ENCODE peak calls at places on chromosomes 4 and X, in nine cellular contexts. One of them, this sample, is unnamed.

GRCh38 chrX:96386981-96387380 is 297.7 kb upstream of the DIAPH2 start:
- DNase-seq in uterus: no peak
- DNase-seq in A549: no peak
- DNase-seq in kidney: no peak
- DNase-seq in MM.1S: no peak
- DNase-seq in Caco-2: no peak
- DNase-seq in cardiac muscle cell: no peak
- DNase-seq in colonic mucosa: no peak
- DNase-seq in astrocyte of the spinal cord: no peak
- DNase-seq in this sample: no peak

GRCh38 chr4:94724016-94724415 is 33.7 kb upstream of the BMPR1B start:
- DNase-seq in Caco-2: no peak
- DNase-seq in kidney: no peak
- DNase-seq in uterus: no peak
- DNase-seq in cardiac muscle cell: no peak
- DNase-seq in astrocyte of the spinal cord: no peak
- DNase-seq in MM.1S: no peak
- DNase-seq in colonic mucosa: no peak
- DNase-seq in A549: peak
- DNase-seq in this sample: no peak

GRCh38 chr4:108080752-108081151 is 88.0 kb downstream of the LEF1 start:
- DNase-seq in astrocyte of the spinal cord: no peak
- DNase-seq in Caco-2: no peak
- DNase-seq in A549: no peak
- DNase-seq in colonic mucosa: no peak
- DNase-seq in cardiac muscle cell: no peak
- DNase-seq in uterus: no peak
- DNase-seq in MM.1S: no peak
- DNase-seq in kidney: no peak
- DNase-seq in this sample: no peak

GRCh38 chr4:170138580-170139194 is 48.9 kb upstream of the AADAT start:
- DNase-seq in uterus: peak
- DNase-seq in cardiac muscle cell: peak
- DNase-seq in MM.1S: peak
- DNase-seq in Caco-2: peak
- DNase-seq in A549: peak
- DNase-seq in kidney: no peak
- DNase-seq in colonic mucosa: peak
- DNase-seq in astrocyte of the spinal cord: peak
- DNase-seq in this sample: no peak

GRCh38 chr4:55075823-55076418 is 49.5 kb downstream of the KDR start:
- DNase-seq in kidney: no peak
- DNase-seq in astrocyte of the spinal cord: peak
- DNase-seq in Caco-2: no peak
- DNase-seq in cardiac muscle cell: peak
- DNase-seq in colonic mucosa: no peak
- DNase-seq in MM.1S: peak
- DNase-seq in A549: no peak
- DNase-seq in uterus: no peak
- DNase-seq in this sample: no peak

GRCh38 chrX:104211187-104211586 is 43.5 kb downstream of the ESX1 start:
- DNase-seq in kidney: no peak
- DNase-seq in uterus: no peak
- DNase-seq in colonic mucosa: no peak
- DNase-seq in Caco-2: no peak
- DNase-seq in astrocyte of the spinal cord: no peak
- DNase-seq in A549: no peak
- DNase-seq in cardiac muscle cell: no peak
- DNase-seq in MM.1S: no peak
- DNase-seq in this sample: no peak

GRCh38 chr4:126592088-126592487 is 1040.7 kb upstream of the INTU start:
- DNase-seq in kidney: no peak
- DNase-seq in uterus: no peak
- DNase-seq in astrocyte of the spinal cord: peak
- DNase-seq in cardiac muscle cell: peak
- DNase-seq in Caco-2: no peak
- DNase-seq in MM.1S: no peak
- DNase-seq in A549: no peak
- DNase-seq in colonic mucosa: no peak
- DNase-seq in this sample: no peak

GRCh38 chrX:107207089-107207488 is 678 bp downstream of the DNAAF6 start:
- DNase-seq in A549: no peak
- DNase-seq in MM.1S: no peak
- DNase-seq in kidney: no peak
- DNase-seq in colonic mucosa: no peak
- DNase-seq in uterus: no peak
- DNase-seq in cardiac muscle cell: no peak
- DNase-seq in astrocyte of the spinal cord: no peak
- DNase-seq in Caco-2: no peak
- DNase-seq in this sample: no peak

GRCh38 chr4:7389719-7390118 is 45.0 kb downstream of the PSAPL1 start:
- DNase-seq in A549: no peak
- DNase-seq in astrocyte of the spinal cord: no peak
- DNase-seq in uterus: no peak
- DNase-seq in colonic mucosa: no peak
- DNase-seq in kidney: no peak
- DNase-seq in cardiac muscle cell: no peak
- DNase-seq in Caco-2: no peak
- DNase-seq in MM.1S: no peak
- DNase-seq in this sample: peak

GRCh38 chr4:10079256-10079655 is 37.3 kb downstream of the WDR1 start:
- DNase-seq in A549: no peak
- DNase-seq in kidney: peak
- DNase-seq in cardiac muscle cell: no peak
- DNase-seq in MM.1S: no peak
- DNase-seq in uterus: peak
- DNase-seq in Caco-2: peak
- DNase-seq in astrocyte of the spinal cord: no peak
- DNase-seq in colonic mucosa: peak
- DNase-seq in this sample: no peak

GRCh38 chr4:10077101-10077491 is 39.5 kb downstream of the WDR1 start:
- DNase-seq in kidney: peak
- DNase-seq in MM.1S: no peak
- DNase-seq in colonic mucosa: no peak
- DNase-seq in astrocyte of the spinal cord: no peak
- DNase-seq in cardiac muscle cell: no peak
- DNase-seq in uterus: peak
- DNase-seq in Caco-2: no peak
- DNase-seq in A549: no peak
- DNase-seq in this sample: no peak

GRCh38 chr4:10077492-10078335 is 38.9 kb downstream of the WDR1 start:
- DNase-seq in Caco-2: peak
- DNase-seq in kidney: peak
- DNase-seq in astrocyte of the spinal cord: no peak
- DNase-seq in cardiac muscle cell: no peak
- DNase-seq in colonic mucosa: peak
- DNase-seq in uterus: peak
- DNase-seq in MM.1S: no peak
- DNase-seq in A549: no peak
- DNase-seq in this sample: peak

GRCh38 chr4:10079951-10080873 is 36.4 kb downstream of the WDR1 start:
- DNase-seq in kidney: peak
- DNase-seq in MM.1S: no peak
- DNase-seq in Caco-2: peak
- DNase-seq in A549: no peak
- DNase-seq in astrocyte of the spinal cord: no peak
- DNase-seq in cardiac muscle cell: no peak
- DNase-seq in colonic mucosa: peak
- DNase-seq in uterus: peak
- DNase-seq in this sample: no peak

DNA sequence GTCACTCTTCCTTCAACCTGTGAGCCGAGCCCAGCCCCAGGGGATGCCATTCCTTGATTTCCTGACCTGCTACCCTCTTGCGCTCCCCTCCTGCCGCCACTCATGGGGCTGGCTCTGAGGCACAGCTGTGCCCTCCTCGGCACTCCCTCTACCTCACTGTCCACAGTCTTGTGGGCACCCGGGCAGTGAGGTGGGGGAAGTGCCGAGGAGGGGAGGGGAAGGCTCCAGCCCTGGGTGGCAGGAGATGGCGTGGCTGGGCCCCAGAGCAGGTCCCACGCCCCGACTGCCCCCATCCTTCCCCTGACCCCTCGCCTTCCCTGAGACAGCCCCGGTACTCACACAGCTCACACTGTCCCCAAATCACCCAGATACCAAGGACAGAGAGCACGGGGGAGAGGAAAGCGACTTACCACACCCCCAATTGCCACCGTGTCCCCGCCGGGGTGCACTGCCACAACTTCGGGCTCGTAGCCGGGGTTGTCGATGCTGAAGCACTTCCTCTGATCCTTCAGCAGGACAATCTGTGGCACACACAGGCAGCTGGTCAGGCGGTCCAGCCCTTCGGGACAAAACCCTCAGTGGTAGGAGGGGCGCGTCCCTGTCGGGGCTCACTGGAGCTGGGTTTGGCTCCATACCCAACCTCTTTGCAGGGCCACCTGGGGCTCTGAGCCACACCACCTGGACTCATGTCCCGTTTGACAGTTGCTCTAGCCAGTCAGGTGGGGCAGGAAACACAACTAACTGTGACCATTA is 37.9 kb downstream of the WDR1 start:
- DNase-seq in cardiac muscle cell: no peak
- DNase-seq in uterus: peak
- DNase-seq in Caco-2: peak
- DNase-seq in astrocyte of the spinal cord: no peak
- DNase-seq in kidney: peak
- DNase-seq in A549: no peak
- DNase-seq in colonic mucosa: no peak
- DNase-seq in MM.1S: no peak
- DNase-seq in this sample: peak
- TF ChIP-seq CTCF in cardiac muscle cell: no peak
- TF ChIP-seq CTCF in uterus: no peak
- TF ChIP-seq CTCF in Caco-2: no peak
- TF ChIP-seq CTCF in astrocyte of the spinal cord: no peak
- TF ChIP-seq CTCF in kidney: no peak
- TF ChIP-seq CTCF in A549: no peak
- TF ChIP-seq CTCF in colonic mucosa: no peak
- TF ChIP-seq CTCF in MM.1S: no peak
- TF ChIP-seq CTCF in this sample: no peak

GRCh38 chr4:120923201-120923522 is 636 bp upstream of the PRDM5 start:
- DNase-seq in cardiac muscle cell: no peak
- DNase-seq in uterus: no peak
- DNase-seq in A549: no peak
- DNase-seq in MM.1S: no peak
- DNase-seq in kidney: no peak
- DNase-seq in Caco-2: no peak
- DNase-seq in astrocyte of the spinal cord: no peak
- DNase-seq in colonic mucosa: no peak
- DNase-seq in this sample: no peak

GRCh38 chr4:120924931-120925330 is 2.4 kb upstream of the PRDM5 start:
- DNase-seq in A549: no peak
- DNase-seq in cardiac muscle cell: no peak
- DNase-seq in uterus: no peak
- DNase-seq in MM.1S: no peak
- DNase-seq in astrocyte of the spinal cord: no peak
- DNase-seq in colonic mucosa: no peak
- DNase-seq in kidney: no peak
- DNase-seq in Caco-2: no peak
- DNase-seq in this sample: no peak

GRCh38 chr4:120921456-120922389 is 803 bp downstream of the PRDM5 start:
- DNase-seq in MM.1S: peak
- DNase-seq in cardiac muscle cell: peak
- DNase-seq in A549: peak
- DNase-seq in Caco-2: peak
- DNase-seq in kidney: peak
- DNase-seq in uterus: peak
- DNase-seq in astrocyte of the spinal cord: peak
- DNase-seq in colonic mucosa: peak
- DNase-seq in this sample: no peak

GRCh38 chr4:120920666-120921065 is 1.9 kb downstream of the PRDM5 start:
- DNase-seq in Caco-2: no peak
- DNase-seq in kidney: no peak
- DNase-seq in astrocyte of the spinal cord: no peak
- DNase-seq in cardiac muscle cell: no peak
- DNase-seq in MM.1S: no peak
- DNase-seq in A549: no peak
- DNase-seq in uterus: no peak
- DNase-seq in colonic mucosa: no peak
- DNase-seq in this sample: no peak

GRCh38 chr4:120922390-120923200 is at the start of gene PRDM5:
- DNase-seq in colonic mucosa: peak
- DNase-seq in astrocyte of the spinal cord: peak
- DNase-seq in A549: peak
- DNase-seq in kidney: peak
- DNase-seq in Caco-2: peak
- DNase-seq in uterus: peak
- DNase-seq in cardiac muscle cell: peak
- DNase-seq in MM.1S: peak
- DNase-seq in this sample: no peak
- TF ChIP-seq CTCF in colonic mucosa: no peak
- TF ChIP-seq CTCF in astrocyte of the spinal cord: peak
- TF ChIP-seq CTCF in A549: no peak
- TF ChIP-seq CTCF in kidney: no peak
- TF ChIP-seq CTCF in Caco-2: no peak
- TF ChIP-seq CTCF in uterus: no peak
- TF ChIP-seq CTCF in cardiac muscle cell: peak
- TF ChIP-seq CTCF in MM.1S: peak
- TF ChIP-seq CTCF in this sample: peak

GRCh38 chr4:97990409-97990808 is 152.9 kb downstream of the STPG2 start:
- DNase-seq in uterus: no peak
- DNase-seq in cardiac muscle cell: no peak
- DNase-seq in A549: no peak
- DNase-seq in astrocyte of the spinal cord: no peak
- DNase-seq in colonic mucosa: no peak
- DNase-seq in Caco-2: no peak
- DNase-seq in MM.1S: no peak
- DNase-seq in kidney: no peak
- DNase-seq in this sample: no peak

GRCh38 chr4:97987019-97987648 is 156.1 kb downstream of the STPG2 start:
- DNase-seq in MM.1S: peak
- DNase-seq in uterus: no peak
- DNase-seq in kidney: no peak
- DNase-seq in colonic mucosa: no peak
- DNase-seq in Caco-2: no peak
- DNase-seq in cardiac muscle cell: peak
- DNase-seq in astrocyte of the spinal cord: peak
- DNase-seq in A549: peak
- DNase-seq in this sample: no peak

GRCh38 chr4:97978791-97979488 is 164.3 kb downstream of the STPG2 start:
- DNase-seq in uterus: no peak
- DNase-seq in cardiac muscle cell: no peak
- DNase-seq in MM.1S: no peak
- DNase-seq in kidney: no peak
- DNase-seq in A549: no peak
- DNase-seq in astrocyte of the spinal cord: peak
- DNase-seq in colonic mucosa: no peak
- DNase-seq in Caco-2: no peak
- DNase-seq in this sample: no peak

GRCh38 chr4:97984545-97985131 is 158.6 kb downstream of the STPG2 start:
- DNase-seq in kidney: no peak
- DNase-seq in cardiac muscle cell: no peak
- DNase-seq in uterus: no peak
- DNase-seq in Caco-2: no peak
- DNase-seq in astrocyte of the spinal cord: no peak
- DNase-seq in colonic mucosa: no peak
- DNase-seq in A549: peak
- DNase-seq in MM.1S: peak
- DNase-seq in this sample: no peak
- TF ChIP-seq CTCF in kidney: no peak
- TF ChIP-seq CTCF in cardiac muscle cell: peak
- TF ChIP-seq CTCF in uterus: no peak
- TF ChIP-seq CTCF in Caco-2: peak
- TF ChIP-seq CTCF in astrocyte of the spinal cord: peak
- TF ChIP-seq CTCF in colonic mucosa: no peak
- TF ChIP-seq CTCF in A549: no peak
- TF ChIP-seq CTCF in MM.1S: peak
- TF ChIP-seq CTCF in this sample: peak

GRCh38 chr4:186669159-186669720 is 54.4 kb downstream of the FAT1 start:
- DNase-seq in cardiac muscle cell: peak
- DNase-seq in uterus: no peak
- DNase-seq in astrocyte of the spinal cord: peak
- DNase-seq in A549: peak
- DNase-seq in kidney: no peak
- DNase-seq in colonic mucosa: no peak
- DNase-seq in MM.1S: no peak
- DNase-seq in Caco-2: no peak
- DNase-seq in this sample: no peak
- TF ChIP-seq CTCF in cardiac muscle cell: peak
- TF ChIP-seq CTCF in uterus: peak
- TF ChIP-seq CTCF in astrocyte of the spinal cord: peak
- TF ChIP-seq CTCF in A549: peak
- TF ChIP-seq CTCF in kidney: peak
- TF ChIP-seq CTCF in colonic mucosa: no peak
- TF ChIP-seq CTCF in MM.1S: peak
- TF ChIP-seq CTCF in Caco-2: peak
- TF ChIP-seq CTCF in this sample: peak

This sample was measured in chondrocyte.